ENCODE peak calls at places on chromosomes 6 and 20, in seven cellular contexts. M, W, O, B, L, Z and F are unnamed samples.

GRCh38 chr20:3209023-3209945 is at the start of gene ITPA:
- DNase-seq in L (peak; percentile 81), O (peak; percentile 56), M (peak; percentile 54), B (peak; percentile 15), Z (peak; percentile 62), W (peak; percentile 73), F (no peak)

GRCh38 chr6:119978274-119978889 is 628.8 kb upstream of the MAN1A1 start:
- DNase-seq in B (no peak), O (no peak), Z (no peak), L (no peak), M (no peak), W (no peak), F (no peak)

GRCh38 chr6:92962846-92963245 is 456.5 kb downstream of the EPHA7 start:
- DNase-seq in Z (no peak), M (no peak), W (no peak), O (no peak), B (no peak), L (no peak), F (no peak)

GRCh38 chr6:15551798-15552197 is 111.0 kb downstream of the DTNBP1 start:
- DNase-seq in B (no peak), W (no peak), L (no peak), M (no peak), O (no peak), Z (no peak), F (peak; percentile 1)

GRCh38 chr20:8749101-8749500 is 319.8 kb upstream of the PLCB4 start:
- DNase-seq in O (no peak), W (no peak), Z (no peak), L (no peak), B (no peak), M (no peak), F (no peak)

GRCh38 chr20:36645353-36645752 is 643 bp downstream of the SLA2 start:
- DNase-seq in B (no peak), L (no peak), O (no peak), W (no peak), M (no peak), Z (peak; percentile 13), F (no peak)

GRCh38 chr6:89048286-89048923 is 32.1 kb upstream of the PNRC1 start:
- DNase-seq in M (no peak), Z (no peak), W (no peak), O (no peak), L (no peak), B (no peak), F (no peak)

GRCh38 chr20:11445161-11445560 is 472.5 kb upstream of the BTBD3 start:
- DNase-seq in B (no peak), O (no peak), Z (no peak), M (no peak), L (no peak), W (no peak), F (no peak)

GRCh38 chr6:131029661-131030297 is 33.3 kb downstream of the EPB41L2 start:
- DNase-seq in M (no peak), W (no peak), B (no peak), Z (no peak), O (no peak), L (no peak), F (no peak)

GRCh38 chr6:11011787-11012234 is 32.3 kb downstream of the ELOVL2 start:
- DNase-seq in Z (no peak), O (no peak), B (no peak), M (no peak), W (no peak), L (peak; percentile 69), F (no peak)

GRCh38 chr6:25302677-25303128 is 23.5 kb downstream of the CARMIL1 start:
- DNase-seq in W (no peak), B (no peak), O (no peak), L (peak; percentile 8), Z (no peak), M (no peak), F (no peak)

GRCh38 chr6:160768101-160768500 is 66.1 kb downstream of the PLG start:
- DNase-seq in Z (no peak), O (no peak), L (no peak), M (no peak), W (no peak), B (no peak), F (no peak)

GRCh38 chr6:56909115-56909907 is 45.6 kb upstream of the BEND6 start:
- DNase-seq in L (no peak), B (no peak), M (no peak), W (no peak), O (no peak), Z (no peak), F (no peak)